ENCODE peak calls at places on chromosomes 2 and 18, in four cellular contexts. One of them, this sample, is unnamed.

GRCh38 chr2:170142502-170142901 is 35.4 kb upstream of the MYO3B start:
- DNase-seq in upper lobe of left lung: no peak
- DNase-seq in MG63: no peak
- DNase-seq in CD8-positive, alpha-beta T cell: no peak
- DNase-seq in this sample: no peak

GRCh38 chr2:160609346-160609745 is 115.7 kb upstream of the RBMS1 start:
- DNase-seq in upper lobe of left lung: no peak
- DNase-seq in MG63: no peak
- DNase-seq in CD8-positive, alpha-beta T cell: no peak
- DNase-seq in this sample: no peak

GRCh38 chr2:144382848-144383247 is 137.1 kb downstream of the ZEB2 start:
- DNase-seq in upper lobe of left lung: peak; percentile 34
- DNase-seq in MG63: no peak
- DNase-seq in CD8-positive, alpha-beta T cell: no peak
- DNase-seq in this sample: no peak

GRCh38 chr2:127631184-127631996 is 14.6 kb upstream of the GPR17 start:
- DNase-seq in upper lobe of left lung: no peak
- DNase-seq in MG63: no peak
- DNase-seq in CD8-positive, alpha-beta T cell: no peak
- DNase-seq in this sample: no peak

GRCh38 chr2:73254343-73255006 is 20.4 kb downstream of the CCT7 start:
- DNase-seq in upper lobe of left lung: no peak
- DNase-seq in MG63: no peak
- DNase-seq in CD8-positive, alpha-beta T cell: no peak
- DNase-seq in this sample: no peak

GRCh38 chr2:46076251-46076650 is 221.0 kb upstream of the EPAS1 start:
- DNase-seq in upper lobe of left lung: no peak
- DNase-seq in MG63: peak; percentile 28
- DNase-seq in CD8-positive, alpha-beta T cell: no peak
- DNase-seq in this sample: peak; percentile 62

GRCh38 chr2:49259926-49260325 is 105.6 kb upstream of the FSHR start:
- DNase-seq in upper lobe of left lung: no peak
- DNase-seq in MG63: no peak
- DNase-seq in CD8-positive, alpha-beta T cell: no peak
- DNase-seq in this sample: no peak

GRCh38 chr2:99242151-99242550 is 13.3 kb downstream of the LYG2 start:
- DNase-seq in upper lobe of left lung: no peak
- DNase-seq in MG63: no peak
- DNase-seq in CD8-positive, alpha-beta T cell: no peak
- DNase-seq in this sample: no peak

GRCh38 chr2:129857200-129857599 is 122.3 kb upstream of the RAB6C start:
- DNase-seq in upper lobe of left lung: no peak
- DNase-seq in MG63: peak; percentile 17
- DNase-seq in CD8-positive, alpha-beta T cell: no peak
- DNase-seq in this sample: no peak

GRCh38 chr2:72289283-72289682 is 141.6 kb upstream of the CYP26B1 start:
- DNase-seq in upper lobe of left lung: no peak
- DNase-seq in MG63: peak; percentile 26
- DNase-seq in CD8-positive, alpha-beta T cell: no peak
- DNase-seq in this sample: no peak

GRCh38 chr18:41371718-41372117 is 583.3 kb upstream of the PIK3C3 start:
- DNase-seq in upper lobe of left lung: no peak
- DNase-seq in MG63: no peak
- DNase-seq in CD8-positive, alpha-beta T cell: no peak
- DNase-seq in this sample: no peak

DNA sequence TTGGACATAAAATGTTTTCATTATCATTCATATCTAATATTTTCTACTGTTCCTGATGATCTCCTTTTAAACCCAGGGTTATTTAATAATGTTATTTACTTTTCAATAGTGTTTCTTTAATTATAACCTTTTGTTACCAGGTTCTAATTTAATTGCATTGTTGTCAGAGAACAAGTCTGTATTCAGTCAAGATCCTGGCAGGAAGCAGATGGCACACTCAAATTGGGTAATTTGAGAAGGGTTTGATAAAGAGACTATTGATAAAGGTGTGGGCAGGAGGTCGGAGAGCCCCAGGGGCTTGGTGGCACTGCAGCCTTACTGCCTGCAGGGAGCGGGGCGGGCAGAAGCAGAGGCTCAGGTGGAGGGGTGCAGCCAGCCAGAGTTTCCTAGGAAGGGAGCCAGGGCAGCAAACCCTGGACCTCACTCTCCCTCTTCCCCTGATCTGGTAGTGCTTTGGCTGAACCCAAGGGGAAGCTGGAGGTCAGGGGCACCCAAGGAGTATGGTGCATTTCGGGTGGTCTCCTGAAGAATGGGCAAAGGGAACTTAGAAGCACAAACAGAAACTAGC is 2.3 kb upstream of the KIF1A start:
- DNase-seq in upper lobe of left lung: no peak
- DNase-seq in MG63: no peak
- DNase-seq in CD8-positive, alpha-beta T cell: no peak
- DNase-seq in this sample: no peak
- H3K27me3 ChIP-seq in upper lobe of left lung: no peaks in the 10 kb centered on the region
- H3K27me3 ChIP-seq in MG63: peaks cover 47% of the 10 kb centered on the region
- H3K27me3 ChIP-seq in CD8-positive, alpha-beta T cell: peaks cover 28% of the 10 kb centered on the region
- H3K27me3 ChIP-seq in this sample: peaks cover 45% of the 10 kb centered on the region

DNA sequence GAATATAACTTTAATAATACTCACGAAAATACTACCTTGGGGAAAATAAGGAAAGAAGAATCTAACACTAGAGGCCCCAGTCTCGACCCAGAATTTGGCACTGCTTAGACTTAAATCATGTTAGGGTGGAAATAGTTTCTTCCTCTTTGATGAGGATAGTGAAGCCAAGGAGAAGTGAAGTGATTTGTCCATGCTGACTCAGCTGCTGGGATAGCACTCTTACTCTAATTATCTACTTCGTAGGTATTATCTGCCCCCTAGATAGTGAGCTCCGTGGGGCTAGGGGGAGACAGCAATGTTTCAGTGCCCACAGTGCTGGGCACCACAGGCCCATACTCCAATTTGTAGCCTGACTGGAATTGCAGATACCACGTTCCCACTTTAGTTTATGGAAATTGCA is 2.6 kb downstream of the KCTD1 start:
- DNase-seq in upper lobe of left lung: no peak
- DNase-seq in MG63: no peak
- DNase-seq in CD8-positive, alpha-beta T cell: no peak
- DNase-seq in this sample: no peak
- H3K4me3 ChIP-seq in upper lobe of left lung: no peak overlapping the region
- H3K4me3 ChIP-seq in MG63: peak overlapping the region; percentile 27
- H3K4me3 ChIP-seq in CD8-positive, alpha-beta T cell: no peak overlapping the region
- H3K4me3 ChIP-seq in this sample: no peak overlapping the region

GRCh38 chr2:105134076-105134475 is 96.2 kb downstream of the MRPS9 start:
- DNase-seq in upper lobe of left lung: no peak
- DNase-seq in MG63: no peak
- DNase-seq in CD8-positive, alpha-beta T cell: no peak
- DNase-seq in this sample: no peak

GRCh38 chr2:105139556-105140236 is 101.8 kb downstream of the MRPS9 start:
- DNase-seq in upper lobe of left lung: no peak
- DNase-seq in MG63: peak; percentile 29
- DNase-seq in CD8-positive, alpha-beta T cell: no peak
- DNase-seq in this sample: no peak

GRCh38 chr2:105136394-105136793 is 98.5 kb downstream of the MRPS9 start:
- DNase-seq in upper lobe of left lung: no peak
- DNase-seq in MG63: no peak
- DNase-seq in CD8-positive, alpha-beta T cell: no peak
- DNase-seq in this sample: no peak

GRCh38 chr2:105138643-105139042 is 100.8 kb downstream of the MRPS9 start:
- DNase-seq in upper lobe of left lung: no peak
- DNase-seq in MG63: no peak
- DNase-seq in CD8-positive, alpha-beta T cell: no peak
- DNase-seq in this sample: no peak

DNA sequence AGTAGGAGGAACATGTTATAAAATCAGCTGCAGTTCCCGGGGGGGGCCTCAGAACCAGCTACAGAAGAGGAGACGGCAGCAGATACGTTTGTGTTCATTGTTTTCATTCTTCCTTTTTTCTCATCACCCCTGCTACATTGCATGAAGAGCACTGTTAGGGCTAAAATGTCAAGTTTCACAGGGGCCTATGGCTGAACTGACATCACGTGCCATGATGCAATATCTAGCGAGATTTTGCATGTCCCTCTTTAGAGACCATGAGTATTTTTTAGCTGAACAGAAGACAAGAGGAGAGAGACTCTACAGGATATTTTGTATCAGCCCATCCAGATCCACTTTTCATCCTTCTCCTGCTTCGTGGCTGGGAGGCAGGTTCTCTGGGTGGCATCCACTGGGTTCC is 97.6 kb downstream of the MRPS9 start:
- DNase-seq in upper lobe of left lung: no peak
- DNase-seq in MG63: no peak
- DNase-seq in CD8-positive, alpha-beta T cell: no peak
- DNase-seq in this sample: no peak
- H3K27me3 ChIP-seq in upper lobe of left lung: no peaks in the 10 kb centered on the region
- H3K27me3 ChIP-seq in MG63: peaks cover 2% of the 10 kb centered on the region
- H3K27me3 ChIP-seq in CD8-positive, alpha-beta T cell: no peaks in the 10 kb centered on the region
- H3K27me3 ChIP-seq in this sample: peaks cover 5% of the 10 kb centered on the region

GRCh38 chr18:22176622-22177495 is 7.5 kb downstream of the GATA6 start:
- DNase-seq in upper lobe of left lung: no peak
- DNase-seq in MG63: no peak
- DNase-seq in CD8-positive, alpha-beta T cell: no peak
- DNase-seq in this sample: no peak
- H3K4me3 ChIP-seq in upper lobe of left lung: peak overlapping the region; percentile 46
- H3K4me3 ChIP-seq in MG63: peak overlapping the region; percentile 17
- H3K4me3 ChIP-seq in CD8-positive, alpha-beta T cell: no peak overlapping the region
- H3K4me3 ChIP-seq in this sample: no peak overlapping the region

This sample was measured in BJ.